ENCODE peak calls at places on chromosome 2, in eight cellular contexts. One of them, this sample, is unnamed.

GRCh38 chr2:31213883-31214637 is 3.3 kb downstream of the CAPN14 start:
- DNase-seq in osteoblast: peak; percentile 19
- DNase-seq in foreskin fibroblast: no peak
- DNase-seq in WERI-Rb-1: no peak
- DNase-seq in GM06990: no peak
- DNase-seq in BJ: no peak
- DNase-seq in AG09309: no peak
- DNase-seq in GM20000: no peak
- DNase-seq in this sample: peak; percentile 17

GRCh38 chr2:207558106-207558505 is 28.3 kb downstream of the CREB1 start:
- DNase-seq in foreskin fibroblast: peak; percentile 50
- DNase-seq in AG09309: peak; percentile 95
- DNase-seq in BJ: peak; percentile 78
- DNase-seq in osteoblast: peak; percentile 76
- DNase-seq in GM20000: no peak
- DNase-seq in GM06990: no peak
- DNase-seq in WERI-Rb-1: no peak
- DNase-seq in this sample: no peak

GRCh38 chr2:234313498-234313897 is 183.4 kb downstream of the ARL4C start:
- DNase-seq in foreskin fibroblast: no peak
- DNase-seq in AG09309: no peak
- DNase-seq in BJ: no peak
- DNase-seq in osteoblast: no peak
- DNase-seq in GM06990: no peak
- DNase-seq in GM20000: no peak
- DNase-seq in WERI-Rb-1: no peak
- DNase-seq in this sample: no peak

GRCh38 chr2:3300224-3300623 is 77.4 kb downstream of the EIPR1 start:
- DNase-seq in GM20000: no peak
- DNase-seq in foreskin fibroblast: no peak
- DNase-seq in osteoblast: peak; percentile 56
- DNase-seq in GM06990: no peak
- DNase-seq in BJ: no peak
- DNase-seq in WERI-Rb-1: no peak
- DNase-seq in AG09309: no peak
- DNase-seq in this sample: no peak

GRCh38 chr2:99656938-99657337 is 167.1 kb upstream of the REV1 start:
- DNase-seq in AG09309: no peak
- DNase-seq in WERI-Rb-1: peak; percentile 34
- DNase-seq in foreskin fibroblast: no peak
- DNase-seq in BJ: no peak
- DNase-seq in GM06990: no peak
- DNase-seq in GM20000: no peak
- DNase-seq in osteoblast: no peak
- DNase-seq in this sample: no peak

GRCh38 chr2:134932864-134933526 is 14.4 kb downstream of the CCNT2 start:
- DNase-seq in osteoblast: no peak
- DNase-seq in WERI-Rb-1: no peak
- DNase-seq in foreskin fibroblast: no peak
- DNase-seq in BJ: no peak
- DNase-seq in GM06990: no peak
- DNase-seq in GM20000: no peak
- DNase-seq in AG09309: no peak
- DNase-seq in this sample: no peak

GRCh38 chr2:190413421-190413820 is 5.3 kb downstream of the MFSD6 start:
- DNase-seq in WERI-Rb-1: no peak
- DNase-seq in GM20000: no peak
- DNase-seq in GM06990: no peak
- DNase-seq in osteoblast: peak; percentile 76
- DNase-seq in AG09309: no peak
- DNase-seq in foreskin fibroblast: no peak
- DNase-seq in BJ: no peak
- DNase-seq in this sample: no peak

GRCh38 chr2:62725712-62726055 is 20.2 kb downstream of the EHBP1 start:
- DNase-seq in GM06990: no peak
- DNase-seq in osteoblast: no peak
- DNase-seq in GM20000: no peak
- DNase-seq in foreskin fibroblast: no peak
- DNase-seq in WERI-Rb-1: no peak
- DNase-seq in AG09309: no peak
- DNase-seq in BJ: no peak
- DNase-seq in this sample: no peak

GRCh38 chr2:150295544-150295943 is 191.9 kb downstream of the RND3 start:
- DNase-seq in AG09309: no peak
- DNase-seq in WERI-Rb-1: no peak
- DNase-seq in GM06990: no peak
- DNase-seq in foreskin fibroblast: no peak
- DNase-seq in BJ: no peak
- DNase-seq in GM20000: no peak
- DNase-seq in osteoblast: no peak
- DNase-seq in this sample: no peak

GRCh38 chr2:187878096-187878495 is 323.9 kb upstream of the TFPI start:
- DNase-seq in GM20000: no peak
- DNase-seq in WERI-Rb-1: no peak
- DNase-seq in AG09309: no peak
- DNase-seq in BJ: no peak
- DNase-seq in foreskin fibroblast: no peak
- DNase-seq in GM06990: no peak
- DNase-seq in osteoblast: no peak
- DNase-seq in this sample: no peak
- TF ChIP-seq CTCF in GM20000: no peak
- TF ChIP-seq CTCF in WERI-Rb-1: no peak
- TF ChIP-seq CTCF in AG09309: no peak
- TF ChIP-seq CTCF in BJ: no peak
- TF ChIP-seq CTCF in foreskin fibroblast: no peak
- TF ChIP-seq CTCF in GM06990: no peak
- TF ChIP-seq CTCF in osteoblast: no peak
- TF ChIP-seq CTCF in this sample: no peak

GRCh38 chr2:85768713-85769112 is 14.9 kb downstream of the ATOH8 start:
- DNase-seq in osteoblast: peak; percentile 96
- DNase-seq in AG09309: no peak
- DNase-seq in foreskin fibroblast: no peak
- DNase-seq in BJ: no peak
- DNase-seq in GM20000: no peak
- DNase-seq in GM06990: no peak
- DNase-seq in WERI-Rb-1: no peak
- DNase-seq in this sample: no peak

GRCh38 chr2:85770369-85770768 is 16.6 kb downstream of the ATOH8 start:
- DNase-seq in AG09309: no peak
- DNase-seq in BJ: no peak
- DNase-seq in osteoblast: peak; percentile 80
- DNase-seq in GM20000: no peak
- DNase-seq in WERI-Rb-1: no peak
- DNase-seq in GM06990: no peak
- DNase-seq in foreskin fibroblast: no peak
- DNase-seq in this sample: no peak

GRCh38 chr2:85769987-85770362 is 16.2 kb downstream of the ATOH8 start:
- DNase-seq in GM20000: no peak
- DNase-seq in GM06990: no peak
- DNase-seq in foreskin fibroblast: no peak
- DNase-seq in BJ: no peak
- DNase-seq in osteoblast: no peak
- DNase-seq in AG09309: no peak
- DNase-seq in WERI-Rb-1: no peak
- DNase-seq in this sample: no peak

GRCh38 chr2:85767803-85768665 is 14.2 kb downstream of the ATOH8 start:
- DNase-seq in foreskin fibroblast: no peak
- DNase-seq in WERI-Rb-1: no peak
- DNase-seq in osteoblast: peak; percentile 74
- DNase-seq in BJ: no peak
- DNase-seq in GM06990: no peak
- DNase-seq in AG09309: no peak
- DNase-seq in GM20000: no peak
- DNase-seq in this sample: no peak

GRCh38 chr2:85769236-85769986 is 15.6 kb downstream of the ATOH8 start:
- DNase-seq in AG09309: no peak
- DNase-seq in GM20000: no peak
- DNase-seq in GM06990: no peak
- DNase-seq in osteoblast: peak; percentile 80
- DNase-seq in WERI-Rb-1: peak; percentile 76
- DNase-seq in BJ: no peak
- DNase-seq in foreskin fibroblast: no peak
- DNase-seq in this sample: no peak
- TF ChIP-seq CTCF in AG09309: peak; percentile 27
- TF ChIP-seq CTCF in GM20000: no peak
- TF ChIP-seq CTCF in GM06990: peak; percentile 18
- TF ChIP-seq CTCF in osteoblast: peak; percentile 31
- TF ChIP-seq CTCF in WERI-Rb-1: peak; percentile 77
- TF ChIP-seq CTCF in BJ: peak; percentile 30
- TF ChIP-seq CTCF in foreskin fibroblast: peak; percentile 13
- TF ChIP-seq CTCF in this sample: no peak

GRCh38 chr2:38269421-38269820 is 107.7 kb downstream of the ATL2 start:
- DNase-seq in osteoblast: no peak
- DNase-seq in GM06990: no peak
- DNase-seq in GM20000: no peak
- DNase-seq in WERI-Rb-1: no peak
- DNase-seq in foreskin fibroblast: no peak
- DNase-seq in BJ: no peak
- DNase-seq in AG09309: no peak
- DNase-seq in this sample: peak; percentile 11

GRCh38 chr2:38271697-38272096 is 105.4 kb downstream of the ATL2 start:
- DNase-seq in WERI-Rb-1: peak; percentile 45
- DNase-seq in GM06990: no peak
- DNase-seq in osteoblast: no peak
- DNase-seq in GM20000: no peak
- DNase-seq in AG09309: no peak
- DNase-seq in foreskin fibroblast: no peak
- DNase-seq in BJ: no peak
- DNase-seq in this sample: no peak

GRCh38 chr2:38279201-38279600 is 97.9 kb downstream of the ATL2 start:
- DNase-seq in AG09309: no peak
- DNase-seq in osteoblast: no peak
- DNase-seq in BJ: no peak
- DNase-seq in WERI-Rb-1: peak; percentile 29
- DNase-seq in GM06990: peak; percentile 26
- DNase-seq in foreskin fibroblast: no peak
- DNase-seq in GM20000: no peak
- DNase-seq in this sample: no peak

GRCh38 chr2:38277245-38278119 is 99.6 kb downstream of the ATL2 start:
- DNase-seq in GM06990: no peak
- DNase-seq in osteoblast: no peak
- DNase-seq in GM20000: no peak
- DNase-seq in BJ: no peak
- DNase-seq in AG09309: no peak
- DNase-seq in foreskin fibroblast: peak; percentile 6
- DNase-seq in WERI-Rb-1: no peak
- DNase-seq in this sample: no peak

DNA sequence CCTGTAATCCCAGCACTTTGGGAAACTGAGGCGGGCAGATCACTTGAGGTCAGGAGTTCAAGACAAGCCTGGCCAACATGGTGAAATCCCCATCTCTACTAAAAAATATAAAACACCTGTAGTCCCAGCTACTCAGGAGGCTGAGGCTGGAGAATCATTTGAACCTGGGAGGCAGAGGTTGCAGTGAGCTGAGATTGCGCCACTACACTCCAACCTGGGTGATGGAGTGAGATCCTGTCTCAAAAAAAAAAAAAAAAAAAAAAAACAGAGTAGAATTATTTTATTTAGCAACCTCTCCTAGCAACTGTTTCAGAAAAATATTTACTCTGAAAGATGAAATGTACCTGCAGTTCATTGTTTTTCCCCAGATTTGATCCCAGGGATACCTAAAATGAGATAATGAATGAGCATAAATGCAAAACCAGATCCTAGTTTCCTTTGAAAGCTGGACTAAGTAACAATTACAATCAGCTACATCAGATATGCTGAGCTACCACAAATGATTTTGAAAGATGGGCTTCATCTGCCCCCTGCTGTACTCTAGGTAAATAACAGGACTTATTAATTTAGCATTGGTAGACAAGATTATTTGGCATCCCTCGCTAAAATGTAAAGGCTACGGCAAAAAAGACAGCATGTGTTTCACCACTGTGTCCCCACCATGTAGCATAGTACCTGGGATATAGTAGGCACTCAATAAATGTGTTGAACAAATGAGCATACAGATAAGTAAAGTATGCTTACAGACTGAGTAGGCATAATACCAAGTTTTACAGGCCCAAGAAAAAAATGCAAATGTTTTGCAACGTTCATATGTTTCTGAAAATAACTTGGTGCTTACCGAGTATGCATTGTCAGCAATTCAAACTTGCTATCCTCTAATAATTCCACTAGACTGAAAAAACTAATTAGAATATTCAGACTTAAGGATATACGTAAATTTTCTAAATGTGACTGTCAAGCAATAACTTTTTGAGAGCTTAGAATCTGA is 102.5 kb downstream of the ATL2 start:
- DNase-seq in foreskin fibroblast: peak; percentile 54
- DNase-seq in osteoblast: peak; percentile 70
- DNase-seq in GM06990: peak; percentile 35
- DNase-seq in WERI-Rb-1: peak; percentile 56
- DNase-seq in GM20000: peak; percentile 60
- DNase-seq in AG09309: peak; percentile 70
- DNase-seq in BJ: peak; percentile 30
- DNase-seq in this sample: no peak
- TF ChIP-seq CTCF in foreskin fibroblast: peak; percentile 38
- TF ChIP-seq CTCF in osteoblast: peak; percentile 71
- TF ChIP-seq CTCF in GM06990: peak; percentile 43
- TF ChIP-seq CTCF in WERI-Rb-1: peak; percentile 44
- TF ChIP-seq CTCF in GM20000: peak; percentile 7
- TF ChIP-seq CTCF in AG09309: peak; percentile 61
- TF ChIP-seq CTCF in BJ: peak; percentile 58
- TF ChIP-seq CTCF in this sample: no peak

GRCh38 chr2:157782057-157782845 is 93.9 kb downstream of the ACVR1 start:
- DNase-seq in AG09309: no peak
- DNase-seq in osteoblast: no peak
- DNase-seq in GM06990: no peak
- DNase-seq in WERI-Rb-1: no peak
- DNase-seq in GM20000: no peak
- DNase-seq in BJ: no peak
- DNase-seq in foreskin fibroblast: no peak
- DNase-seq in this sample: no peak
- TF ChIP-seq CTCF in AG09309: no peak
- TF ChIP-seq CTCF in osteoblast: peak; percentile 53
- TF ChIP-seq CTCF in GM06990: no peak
- TF ChIP-seq CTCF in WERI-Rb-1: peak; percentile 34
- TF ChIP-seq CTCF in GM20000: no peak
- TF ChIP-seq CTCF in BJ: peak; percentile 31
- TF ChIP-seq CTCF in foreskin fibroblast: peak; percentile 22
- TF ChIP-seq CTCF in this sample: peak; percentile 20